ENCODE peak calls at places on chromosomes 12 and 14, in ten cellular contexts. O, M, R, K, Q, P, N, X, H and E are unnamed samples.

GRCh38 chr12:93990832-93991748 is 157.3 kb upstream of the PLXNC1 start:
- DNase-seq in N (no peak), H (peak; percentile 22), X (peak; percentile 68), Q (no peak), R (no peak), M (peak; percentile 76), O (no peak), P (peak; percentile 85), K (no peak), E (no peak)

GRCh38 chr12:44286336-44286735 is 450.5 kb downstream of the TMEM117 start:
- DNase-seq in N (no peak), M (peak; percentile 31), R (no peak), X (peak; percentile 2), O (no peak), H (no peak), P (peak; percentile 31), K (no peak), Q (no peak), E (no peak)

GRCh38 chr12:89160716-89161123 is 191.6 kb downstream of the DUSP6 start:
- DNase-seq in P (peak; percentile 91), O (no peak), N (no peak), K (no peak), X (peak; percentile 87), H (peak; percentile 9), R (peak; percentile 69), Q (no peak), M (peak; percentile 91), E (no peak)

GRCh38 chr14:23569443-23570151 is 2.0 kb upstream of the AP1G2 start:
- DNase-seq in O (peak; percentile 50), R (no peak), H (no peak), X (peak; percentile 16), M (peak; percentile 38), N (no peak), P (peak; percentile 43), K (peak; percentile 27), Q (no peak), E (no peak)

GRCh38 chr12:123075591-123076171 is 75.2 kb downstream of the PITPNM2 start:
- DNase-seq in X (peak; percentile 35), N (peak; percentile 59), P (peak; percentile 68), H (no peak), R (peak; percentile 79), O (peak; percentile 18), Q (no peak), M (peak; percentile 53), K (peak; percentile 62), E (no peak)

GRCh38 chr12:42140901-42141300 is 3.8 kb downstream of the GXYLT1 start:
- DNase-seq in X (peak; percentile 74), K (no peak), R (no peak), M (peak; percentile 71), Q (no peak), H (peak; percentile 66), P (peak; percentile 81), N (no peak), O (peak; percentile 66), E (no peak)

GRCh38 chr14:106850913-106851825 is 1324.8 kb downstream of the TMEM121 start:
- DNase-seq in K (no peak), H (no peak), P (no peak), R (no peak), X (no peak), O (no peak), N (no peak), Q (no peak), M (no peak), E (no peak)

GRCh38 chr12:857611-858010 is 91.9 kb downstream of the RAD52 start:
- DNase-seq in Q (no peak), K (no peak), R (no peak), P (peak; percentile 88), X (peak; percentile 84), O (peak; percentile 43), M (peak; percentile 79), H (peak; percentile 16), N (no peak), E (no peak)

GRCh38 chr12:123427036-123427769 is 9.3 kb downstream of the RILPL2 start:
- DNase-seq in H (no peak), K (no peak), O (no peak), N (peak; percentile 41), R (peak; percentile 34), Q (no peak), M (no peak), P (no peak), X (no peak), E (no peak)

GRCh38 chr14:103621860-103622259 is 7.2 kb upstream of the KLC1 start:
- DNase-seq in R (no peak), Q (no peak), O (no peak), M (no peak), P (no peak), X (no peak), H (no peak), K (no peak), N (no peak), E (no peak)

GRCh38 chr12:129145381-129145780 is 292.1 kb downstream of the GLT1D1 start:
- DNase-seq in M (no peak), X (no peak), R (no peak), O (no peak), K (no peak), Q (no peak), H (no peak), P (no peak), N (no peak), E (no peak)

GRCh38 chr12:71840226-71840847 is 778 bp downstream of the TBC1D15 start:
- DNase-seq in R (no peak), N (no peak), Q (no peak), X (peak; percentile 78), M (peak; percentile 83), O (no peak), K (peak; percentile 28), H (peak; percentile 34), P (peak; percentile 68), E (no peak)